ENCODE peak calls at places on chromosome 21, in five cellular contexts. One of them, this sample, is unnamed.

GRCh38 chr21:16195476-16195875 is 465.7 kb downstream of the USP25 start:
- DNase-seq in iPS DF 6.9: no peak
- DNase-seq in 8988T: no peak
- DNase-seq in cerebellar cortex: no peak
- DNase-seq in AG10803: peak
- DNase-seq in this sample: no peak

GRCh38 chr21:39125752-39126485 is 57.3 kb downstream of the PSMG1 start:
- DNase-seq in iPS DF 6.9: peak
- DNase-seq in 8988T: no peak
- DNase-seq in cerebellar cortex: peak
- DNase-seq in AG10803: peak
- DNase-seq in this sample: peak

GRCh38 chr21:36045993-36046392 is 14.3 kb downstream of the SETD4 start:
- DNase-seq in iPS DF 6.9: no peak
- DNase-seq in 8988T: no peak
- DNase-seq in cerebellar cortex: no peak
- DNase-seq in AG10803: no peak
- DNase-seq in this sample: no peak

GRCh38 chr21:37001446-37001845 is 5.1 kb upstream of the RIPPLY3 start:
- DNase-seq in iPS DF 6.9: no peak
- DNase-seq in 8988T: no peak
- DNase-seq in cerebellar cortex: no peak
- DNase-seq in AG10803: peak
- DNase-seq in this sample: no peak

GRCh38 chr21:18499761-18500376 is 96.3 kb upstream of the TMPRSS15 start:
- DNase-seq in iPS DF 6.9: peak
- DNase-seq in 8988T: no peak
- DNase-seq in cerebellar cortex: peak
- DNase-seq in AG10803: peak
- DNase-seq in this sample: no peak

GRCh38 chr21:46325073-46325912 is 1.3 kb downstream of the PCNT start:
- DNase-seq in iPS DF 6.9: no peak
- DNase-seq in 8988T: peak
- DNase-seq in cerebellar cortex: peak
- DNase-seq in AG10803: peak
- DNase-seq in this sample: no peak

GRCh38 chr21:41600556-41600955 is 92.6 kb upstream of the TMPRSS2 start:
- DNase-seq in iPS DF 6.9: no peak
- DNase-seq in 8988T: no peak
- DNase-seq in cerebellar cortex: no peak
- DNase-seq in AG10803: no peak
- DNase-seq in this sample: no peak

GRCh38 chr21:35265170-35265877 is 216.2 kb upstream of the RUNX1 start:
- DNase-seq in iPS DF 6.9: no peak
- DNase-seq in 8988T: no peak
- DNase-seq in cerebellar cortex: no peak
- DNase-seq in AG10803: peak
- DNase-seq in this sample: no peak

GRCh38 chr21:44723177-44724131 is 12.1 kb upstream of the TSPEAR start:
- DNase-seq in iPS DF 6.9: no peak
- DNase-seq in 8988T: no peak
- DNase-seq in cerebellar cortex: no peak
- DNase-seq in AG10803: no peak
- DNase-seq in this sample: no peak

GRCh38 chr21:33651965-33652680 is 9.8 kb downstream of the ITSN1 start:
- DNase-seq in iPS DF 6.9: no peak
- DNase-seq in 8988T: no peak
- DNase-seq in cerebellar cortex: no peak
- DNase-seq in AG10803: no peak
- DNase-seq in this sample: no peak

GRCh38 chr21:28598214-28598613 is 394.5 kb downstream of the LTN1 start:
- DNase-seq in iPS DF 6.9: no peak
- DNase-seq in 8988T: no peak
- DNase-seq in cerebellar cortex: no peak
- DNase-seq in AG10803: no peak
- DNase-seq in this sample: no peak

GRCh38 chr21:31872452-31873274 is at the start of gene HUNK:
- DNase-seq in iPS DF 6.9: no peak
- DNase-seq in 8988T: peak
- DNase-seq in cerebellar cortex: no peak
- DNase-seq in AG10803: peak
- DNase-seq in this sample: no peak

GRCh38 chr21:38944903-38945302 is 139.2 kb downstream of the ETS2 start:
- DNase-seq in iPS DF 6.9: peak
- DNase-seq in 8988T: no peak
- DNase-seq in cerebellar cortex: no peak
- DNase-seq in AG10803: no peak
- DNase-seq in this sample: no peak

GRCh38 chr21:14737922-14738321 is 191.8 kb upstream of the SAMSN1 start:
- DNase-seq in iPS DF 6.9: no peak
- DNase-seq in 8988T: no peak
- DNase-seq in cerebellar cortex: peak
- DNase-seq in AG10803: peak
- DNase-seq in this sample: no peak

GRCh38 chr21:45581322-45581712 is 39.1 kb upstream of the SLC19A1 start:
- DNase-seq in iPS DF 6.9: no peak
- DNase-seq in 8988T: no peak
- DNase-seq in cerebellar cortex: no peak
- DNase-seq in AG10803: no peak
- DNase-seq in this sample: no peak

GRCh38 chr21:17429936-17430335 is 82.9 kb upstream of the CXADR start:
- DNase-seq in iPS DF 6.9: no peak
- DNase-seq in 8988T: no peak
- DNase-seq in cerebellar cortex: no peak
- DNase-seq in AG10803: no peak
- DNase-seq in this sample: no peak

GRCh38 chr21:35027558-35028450 is 21.3 kb downstream of the RUNX1 start:
- DNase-seq in iPS DF 6.9: no peak
- DNase-seq in 8988T: no peak
- DNase-seq in cerebellar cortex: no peak
- DNase-seq in AG10803: no peak
- DNase-seq in this sample: no peak

GRCh38 chr21:17250651-17251294 is 262.1 kb upstream of the CXADR start:
- DNase-seq in iPS DF 6.9: no peak
- DNase-seq in 8988T: no peak
- DNase-seq in cerebellar cortex: no peak
- DNase-seq in AG10803: no peak
- DNase-seq in this sample: no peak

GRCh38 chr21:31011412-31011811 is 26.9 kb downstream of the KRTAP19-8 start:
- DNase-seq in iPS DF 6.9: no peak
- DNase-seq in 8988T: no peak
- DNase-seq in cerebellar cortex: no peak
- DNase-seq in AG10803: no peak
- DNase-seq in this sample: no peak

GRCh38 chr21:37564341-37564923 is 197.9 kb downstream of the DYRK1A start:
- DNase-seq in iPS DF 6.9: no peak
- DNase-seq in 8988T: peak
- DNase-seq in cerebellar cortex: peak
- DNase-seq in AG10803: peak
- DNase-seq in this sample: peak

GRCh38 chr21:19468981-19469715 is 1065.6 kb upstream of the TMPRSS15 start:
- DNase-seq in iPS DF 6.9: no peak
- DNase-seq in 8988T: no peak
- DNase-seq in cerebellar cortex: no peak
- DNase-seq in AG10803: no peak
- DNase-seq in this sample: no peak

GRCh38 chr21:44438531-44439210 is 16.6 kb upstream of the LRRC3 start:
- DNase-seq in iPS DF 6.9: no peak
- DNase-seq in 8988T: no peak
- DNase-seq in cerebellar cortex: no peak
- DNase-seq in AG10803: no peak
- DNase-seq in this sample: no peak

GRCh38 chr21:41250519-41250918 is 66.1 kb upstream of the FAM3B start:
- DNase-seq in iPS DF 6.9: no peak
- DNase-seq in 8988T: no peak
- DNase-seq in cerebellar cortex: no peak
- DNase-seq in AG10803: peak
- DNase-seq in this sample: peak

GRCh38 chr21:45155910-45156309 is 81.5 kb downstream of the ADARB1 start:
- DNase-seq in iPS DF 6.9: no peak
- DNase-seq in 8988T: no peak
- DNase-seq in cerebellar cortex: no peak
- DNase-seq in AG10803: no peak
- DNase-seq in this sample: no peak

GRCh38 chr21:35345954-35346353 is 296.9 kb upstream of the RUNX1 start:
- DNase-seq in iPS DF 6.9: no peak
- DNase-seq in 8988T: no peak
- DNase-seq in cerebellar cortex: no peak
- DNase-seq in AG10803: peak
- DNase-seq in this sample: no peak

GRCh38 chr21:36915014-36915700 is 51.3 kb downstream of the HLCS start:
- DNase-seq in iPS DF 6.9: no peak
- DNase-seq in 8988T: no peak
- DNase-seq in cerebellar cortex: no peak
- DNase-seq in AG10803: no peak
- DNase-seq in this sample: no peak

GRCh38 chr21:25791321-25791720 is 56.5 kb downstream of the GABPA start:
- DNase-seq in iPS DF 6.9: no peak
- DNase-seq in 8988T: no peak
- DNase-seq in cerebellar cortex: no peak
- DNase-seq in AG10803: no peak
- DNase-seq in this sample: no peak

GRCh38 chr21:42437786-42438185 is 34.1 kb downstream of the UBASH3A start:
- DNase-seq in iPS DF 6.9: no peak
- DNase-seq in 8988T: no peak
- DNase-seq in cerebellar cortex: no peak
- DNase-seq in AG10803: no peak
- DNase-seq in this sample: no peak

GRCh38 chr21:45074818-45075605 is 632 bp downstream of the ADARB1 start:
- DNase-seq in iPS DF 6.9: no peak
- DNase-seq in 8988T: no peak
- DNase-seq in cerebellar cortex: peak
- DNase-seq in AG10803: peak
- DNase-seq in this sample: no peak

GRCh38 chr21:32515869-32516268 is 69.5 kb downstream of the TCP10L start:
- DNase-seq in iPS DF 6.9: no peak
- DNase-seq in 8988T: no peak
- DNase-seq in cerebellar cortex: peak
- DNase-seq in AG10803: peak
- DNase-seq in this sample: no peak

GRCh38 chr21:28193189-28193588 is 799.5 kb downstream of the LTN1 start:
- DNase-seq in iPS DF 6.9: no peak
- DNase-seq in 8988T: no peak
- DNase-seq in cerebellar cortex: no peak
- DNase-seq in AG10803: no peak
- DNase-seq in this sample: no peak

GRCh38 chr21:25002676-25003075 is 604.6 kb downstream of the MRPL39 start:
- DNase-seq in iPS DF 6.9: no peak
- DNase-seq in 8988T: no peak
- DNase-seq in cerebellar cortex: no peak
- DNase-seq in AG10803: no peak
- DNase-seq in this sample: no peak

GRCh38 chr21:35563885-35564451 is 496.4 kb downstream of the SETD4 start:
- DNase-seq in iPS DF 6.9: no peak
- DNase-seq in 8988T: no peak
- DNase-seq in cerebellar cortex: no peak
- DNase-seq in AG10803: peak
- DNase-seq in this sample: no peak